ENCODE peak calls at places on chromosomes 16 and 17, in nine cellular contexts. R is breast epithelium, O is foreskin fibroblast, N is fibroblast of mammary gland, H is AG10803, G is tibial nerve, P is brain microvascular endothelial cell, Y is left ventricle myocardium inferior, A is NB4. C is an unnamed sample.

GRCh38 chr17:50051082-50051576 is 4.8 kb upstream of the ITGA3 start:
- DNase-seq in R (no peak), O (peak; percentile 90), N (peak; percentile 86), H (peak; percentile 74), G (no peak), P (peak; percentile 78), Y (no peak), A (peak; percentile 94), C (peak; percentile 92)

GRCh38 chr17:36705651-36706436 is 104.5 kb downstream of the MRM1 start:
- DNase-seq in R (no peak), O (peak; percentile 30), N (peak; percentile 27), H (peak; percentile 22), G (no peak), P (peak; percentile 11), Y (no peak), A (peak; percentile 68), C (peak; percentile 57)

GRCh38 chr17:79633937-79634813 is 23.3 kb upstream of the RBFOX3 start:
- DNase-seq in R (no peak), O (no peak), N (no peak), H (no peak), G (no peak), P (no peak), Y (peak; percentile 6), A (no peak), C (no peak)

GRCh38 chr16:17770104-17770503 is 299.3 kb upstream of the XYLT1 start:
- DNase-seq in R (no peak), O (no peak), N (no peak), H (no peak), G (no peak), P (no peak), Y (no peak), A (no peak), C (no peak)

GRCh38 chr17:67891481-67892119 is 66.3 kb downstream of the BPTF start:
- DNase-seq in R (no peak), O (peak; percentile 78), N (peak; percentile 82), H (peak; percentile 68), G (no peak), P (peak; percentile 57), Y (no peak), A (peak; percentile 7), C (peak; percentile 76)

GRCh38 chr17:69695646-69696045 is 281.1 kb downstream of the MAP2K6 start:
- DNase-seq in R (no peak), O (no peak), N (no peak), H (no peak), G (no peak), P (no peak), Y (no peak), A (no peak), C (no peak)

GRCh38 chr16:30113031-30113710 is at the start of gene GDPD3:
- DNase-seq in R (no peak), O (no peak), N (peak; percentile 33), H (no peak), G (no peak), P (no peak), Y (peak; percentile 56), A (no peak), C (peak; percentile 43)

GRCh38 chr16:66728117-66728787 is 23.2 kb downstream of the DYNC1LI2 start:
- DNase-seq in R (no peak), O (peak; percentile 74), N (peak; percentile 78), H (peak; percentile 81), G (no peak), P (no peak), Y (no peak), A (peak; percentile 71), C (peak; percentile 58)

GRCh38 chr17:17728550-17729251 is 47.4 kb downstream of the RAI1 start:
- DNase-seq in R (no peak), O (no peak), N (no peak), H (no peak), G (no peak), P (no peak), Y (no peak), A (no peak), C (peak; percentile 78)

GRCh38 chr17:43679401-43679800 is 17.7 kb upstream of the MEOX1 start:
- DNase-seq in R (no peak), O (no peak), N (no peak), H (no peak), G (no peak), P (no peak), Y (no peak), A (no peak), C (no peak)

GRCh38 chr17:29148257-29148789 is 31.9 kb downstream of the MYO18A start:
- DNase-seq in R (no peak), O (no peak), N (no peak), H (no peak), G (no peak), P (no peak), Y (no peak), A (no peak), C (no peak)

GRCh38 chr17:76382803-76383644 is 1.4 kb upstream of the SPHK1 start:
- DNase-seq in R (peak; percentile 70), O (peak; percentile 78), N (peak; percentile 68), H (peak; percentile 72), G (no peak), P (peak; percentile 86), Y (peak; percentile 58), A (peak; percentile 68), C (peak; percentile 87)

GRCh38 chr16:87351320-87351698 is 32.3 kb downstream of the FBXO31 start:
- DNase-seq in R (no peak), O (peak; percentile 49), N (no peak), H (peak; percentile 14), G (no peak), P (no peak), Y (no peak), A (no peak), C (no peak)

GRCh38 chr17:27879987-27880608 is 13.1 kb downstream of the LYRM9 start:
- DNase-seq in R (peak; percentile 56), O (peak; percentile 82), N (peak; percentile 51), H (peak; percentile 51), G (peak; percentile 64), P (peak; percentile 55), Y (peak; percentile 74), A (peak; percentile 66), C (peak; percentile 72)

GRCh38 chr16:14337303-14338191 is 266.4 kb downstream of the MRTFB start:
- DNase-seq in R (no peak), O (peak; percentile 72), N (peak; percentile 42), H (peak; percentile 51), G (no peak), P (no peak), Y (no peak), A (no peak), C (no peak)

GRCh38 chr17:82019905-82020873 is 2.5 kb downstream of the CENPX start:
- DNase-seq in R (no peak), O (peak; percentile 67), N (peak; percentile 28), H (peak; percentile 16), G (no peak), P (no peak), Y (peak; percentile 51), A (peak; percentile 79), C (peak; percentile 52)

DNA sequence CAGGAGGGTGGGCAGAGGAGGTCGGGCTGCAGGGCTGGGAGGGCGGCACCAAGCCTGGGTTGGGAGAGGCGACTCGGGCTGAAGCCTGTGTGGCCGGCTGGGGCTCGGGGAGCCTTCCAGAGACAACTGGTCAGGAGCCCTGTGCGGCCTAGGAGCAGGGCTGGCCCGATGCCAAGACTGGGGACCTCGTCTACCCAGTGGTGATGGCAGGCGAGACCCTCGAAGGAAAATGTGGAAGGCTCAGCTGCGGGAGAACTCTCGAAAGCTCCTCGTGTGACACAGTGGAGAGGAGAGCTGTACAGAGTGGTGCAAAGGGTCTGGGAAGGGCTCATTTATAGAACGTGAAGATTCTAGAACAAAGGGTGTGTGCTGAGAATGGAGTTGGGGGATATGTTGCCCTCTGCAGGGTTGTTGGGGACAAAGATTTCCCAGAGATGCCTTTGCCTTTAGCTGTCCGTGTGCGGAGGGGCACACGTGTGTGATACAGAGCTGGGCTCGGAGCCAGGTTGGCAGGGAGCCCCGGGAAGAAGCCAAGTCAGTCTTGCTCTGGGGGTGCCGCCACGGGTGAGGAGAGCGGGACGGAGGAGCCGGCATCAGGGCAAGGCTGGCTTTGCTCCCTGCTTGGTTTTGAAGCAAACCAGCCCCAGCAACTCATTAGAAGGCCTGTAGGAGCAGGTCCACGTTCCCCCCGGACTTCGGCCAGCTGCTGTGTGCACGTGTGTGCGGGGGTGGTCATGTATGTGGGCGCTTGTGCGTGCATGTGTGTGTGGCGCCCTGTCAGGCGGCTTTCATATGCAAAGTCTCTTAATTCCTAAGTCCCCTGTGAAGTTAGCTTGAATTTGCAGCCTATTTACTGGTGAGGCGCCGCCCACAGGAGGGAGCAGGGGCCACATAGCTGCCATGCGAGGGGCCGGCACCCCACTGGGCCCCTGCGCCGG is 132.4 kb upstream of the CHMP6 start:
- DNase-seq in R (no peak), O (peak; percentile 99), N (peak; percentile 97), H (peak; percentile 92), G (peak; percentile 67), P (peak; percentile 80), Y (peak; percentile 69), A (no peak), C (peak; percentile 80)
- TF ChIP-seq CTCF in R (no peak), O (peak; percentile 37), N (peak; percentile 37), H (peak; percentile 43), G (peak; percentile 13), P (peak; percentile 48), Y (no peak), A (no peak), C (no peak)

GRCh38 chr16:27359615-27360014 is 42.4 kb upstream of the IL21R start:
- DNase-seq in R (no peak), O (no peak), N (no peak), H (no peak), G (no peak), P (no peak), Y (no peak), A (no peak), C (no peak)

GRCh38 chr16:27355610-27356009 is 41.8 kb downstream of the IL4R start:
- DNase-seq in R (no peak), O (peak; percentile 40), N (peak; percentile 56), H (peak; percentile 37), G (peak; percentile 24), P (peak; percentile 53), Y (peak; percentile 43), A (peak; percentile 58), C (peak; percentile 34)

GRCh38 chr16:27353853-27354252 is 40.1 kb downstream of the IL4R start:
- DNase-seq in R (no peak), O (no peak), N (no peak), H (no peak), G (no peak), P (no peak), Y (no peak), A (no peak), C (no peak)

GRCh38 chr16:27359051-27359450 is 42.9 kb upstream of the IL21R start:
- DNase-seq in R (no peak), O (no peak), N (no peak), H (no peak), G (no peak), P (no peak), Y (no peak), A (no peak), C (no peak)

GRCh38 chr16:27356794-27357193 is 43.0 kb downstream of the IL4R start:
- DNase-seq in R (no peak), O (no peak), N (no peak), H (no peak), G (no peak), P (no peak), Y (no peak), A (no peak), C (no peak)
- H3K4me3 ChIP-seq in R (no peak overlapping the region), O (no peak overlapping the region), N (no peak overlapping the region), H (no peak overlapping the region), G (no peak overlapping the region), P (no peak overlapping the region), Y (no peak overlapping the region), A (no peak overlapping the region), C (no peak overlapping the region)

GRCh38 chr16:3020247-3020603 is at the start of gene TNFRSF12A:
- DNase-seq in R (peak; percentile 76), O (peak; percentile 94), N (peak; percentile 58), H (peak; percentile 73), G (peak; percentile 42), P (peak; percentile 59), Y (peak; percentile 83), A (peak; percentile 85), C (peak; percentile 87)
- TF ChIP-seq CTCF in R (no peak), O (no peak), N (no peak), H (no peak), G (no peak), P (no peak), Y (peak; percentile 31), A (no peak), C (no peak)

GRCh38 chr17:7315570-7316243 is 547 bp upstream of the GPS2 start:
- DNase-seq in R (peak; percentile 69), O (no peak), N (no peak), H (no peak), G (no peak), P (no peak), Y (no peak), A (no peak), C (no peak)
- H3K4me3 ChIP-seq in R (peak overlapping the region; percentile 80), O (peak overlapping the region; percentile 77), N (peak overlapping the region; percentile 70), H (peak overlapping the region; percentile 79), G (peak overlapping the region; percentile 83), P (peak overlapping the region; percentile 81), Y (peak overlapping the region; percentile 84), A (peak overlapping the region; percentile 52), C (peak overlapping the region; percentile 75)

C was measured in epithelial cell of esophagus.